ENCODE peak calls at places on chromosomes 16 and 17, in five cellular contexts. S is heart right ventricle, O is SK-N-SH, N is left lung, I is endodermal cell. K is an unnamed sample. For H3K4me1, H3K27me3 and H3K36me3, the result is how much of the 10 kb centered on the place peaks cover.

GRCh38 chr16:88711750-88712340 is 5.5 kb downstream of the CTU2 start:
- DNase-seq in S (no peak), O (no peak), N (no peak), I (no peak), K (no peak)

GRCh38 chr17:2591040-2591640 is 2.3 kb upstream of the PAFAH1B1 start:
- DNase-seq in S (no peak), O (no peak), N (no peak), I (peak), K (no peak)

GRCh38 chr17:63841350-63842172 is 924 bp downstream of the SMARCD2 start:
- DNase-seq in S (peak), O (peak), N (peak), I (peak), K (peak)

GRCh38 chr17:2405247-2405926 is 4.5 kb upstream of the MNT start:
- DNase-seq in S (no peak), O (no peak), N (no peak), I (peak), K (peak)

GRCh38 chr16:74999208-74999682 is 421 bp downstream of the ZNRF1 start:
- DNase-seq in S (peak), O (no peak), N (peak), I (peak), K (peak)

GRCh38 chr17:77745702-77746101 is 212.8 kb upstream of the TNRC6C start:
- DNase-seq in S (no peak), O (no peak), N (no peak), I (no peak), K (no peak)

GRCh38 chr16:9077001-9077809 is 14.2 kb upstream of the HAPSTR1 start:
- DNase-seq in S (no peak), O (peak), N (no peak), I (no peak), K (no peak)

GRCh38 chr17:63476494-63476856 is 386 bp upstream of the ACE start:
- DNase-seq in S (no peak), O (peak), N (no peak), I (peak), K (no peak)

GRCh38 chr16:2159052-2159838 is 3.7 kb downstream of the TRAF7 start:
- DNase-seq in S (peak), O (no peak), N (no peak), I (no peak), K (peak)

GRCh38 chr16:21194771-21195301 is 16.5 kb downstream of the ZP2 start:
- DNase-seq in S (no peak), O (no peak), N (no peak), I (no peak), K (no peak)

GRCh38 chr17:79993390-79994221 is 42.1 kb downstream of the TBC1D16 start:
- DNase-seq in S (peak), O (no peak), N (peak), I (peak), K (peak)

GRCh38 chr17:79997004-79997673 is 38.5 kb downstream of the TBC1D16 start:
- DNase-seq in S (no peak), O (no peak), N (peak), I (no peak), K (no peak)

GRCh38 chr17:79996291-79996690 is 39.4 kb downstream of the TBC1D16 start:
- DNase-seq in S (no peak), O (no peak), N (no peak), I (no peak), K (no peak)

GRCh38 chr17:79994602-79995001 is 41.1 kb downstream of the TBC1D16 start:
- DNase-seq in S (no peak), O (no peak), N (no peak), I (peak), K (no peak)

GRCh38 chr17:79995691-79996090 is 40.0 kb downstream of the TBC1D16 start:
- DNase-seq in S (no peak), O (no peak), N (no peak), I (no peak), K (no peak)
- H3K4me1 ChIP-seq in S (under half), O (under half), N (half or more), I (under half), K (under half)

GRCh38 chr16:82046941-82047340 is 11.9 kb downstream of the HSD17B2 start:
- DNase-seq in S (no peak), O (no peak), N (no peak), I (no peak), K (no peak)
- H3K27me3 ChIP-seq in S (under half), O (under half), N (under half), I (under half), K (under half)

GRCh38 chr17:82333279-82334171 is at the start of gene SECTM1:
- DNase-seq in S (peak), O (peak), N (peak), I (peak), K (peak)

GRCh38 chr17:82330322-82331239 is 3.0 kb downstream of the SECTM1 start:
- DNase-seq in S (peak), O (peak), N (peak), I (no peak), K (peak)

GRCh38 chr17:82329683-82330321 is 3.8 kb downstream of the SECTM1 start:
- DNase-seq in S (no peak), O (no peak), N (peak), I (no peak), K (no peak)

GRCh38 chr17:82332669-82333278 is 792 bp downstream of the SECTM1 start:
- DNase-seq in S (peak), O (peak), N (peak), I (no peak), K (peak)

DNA sequence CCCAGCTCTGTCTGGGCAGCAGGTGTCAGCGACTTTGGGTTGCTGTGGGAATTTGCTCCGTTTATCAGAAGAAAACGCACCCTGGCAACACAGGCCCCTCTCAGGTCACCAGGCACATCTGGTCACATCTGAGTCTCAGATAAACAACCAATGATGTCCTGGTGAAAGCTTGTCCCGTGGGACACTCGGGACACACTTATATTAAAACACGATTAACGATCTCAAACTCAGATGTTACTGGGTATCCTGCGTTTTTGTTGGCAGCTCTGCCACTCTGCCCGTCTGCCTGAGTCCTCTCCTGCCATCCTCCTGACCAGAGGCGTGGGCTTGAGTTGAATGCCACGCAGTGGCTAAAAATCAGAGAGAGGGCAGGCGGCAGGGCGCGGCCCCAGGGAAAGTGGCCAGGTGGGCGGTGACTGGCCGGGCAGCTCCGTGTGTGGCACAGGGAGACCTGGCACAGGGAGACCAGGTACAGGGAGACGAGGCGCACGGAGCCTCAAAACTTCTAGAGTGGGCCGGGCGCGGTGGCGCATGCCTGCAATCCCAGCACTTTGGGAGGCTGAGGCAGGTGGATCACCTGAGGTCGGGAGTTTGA is 2.1 kb downstream of the SECTM1 start:
- DNase-seq in S (peak), O (no peak), N (peak), I (no peak), K (no peak)
- H3K36me3 ChIP-seq in S (under half), O (under half), N (under half), I (under half), K (under half)

DNA sequence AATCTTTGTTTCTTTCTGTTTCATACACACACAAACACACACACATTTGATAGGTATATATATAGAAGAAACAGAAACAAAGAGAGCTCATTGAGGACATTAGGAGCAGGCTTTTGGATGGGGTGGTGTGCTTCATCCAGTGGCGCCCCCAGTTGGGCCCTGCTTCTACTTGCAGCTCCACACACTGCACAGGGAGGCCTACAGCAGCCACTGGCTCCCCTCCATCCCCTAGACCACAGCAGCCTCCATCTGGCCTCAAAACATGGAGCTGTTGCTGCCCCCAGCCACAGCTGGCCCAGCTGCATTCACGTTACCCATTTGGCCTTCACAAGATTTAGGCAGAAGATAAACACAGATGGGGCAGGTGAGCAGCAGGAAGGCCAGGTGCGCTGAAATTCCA is 33.1 kb upstream of the NF1 start:
- DNase-seq in S (no peak), O (no peak), N (no peak), I (peak), K (no peak)
- H3K4me1 ChIP-seq in S (under half), O (under half), N (under half), I (under half), K (under half)

DNA sequence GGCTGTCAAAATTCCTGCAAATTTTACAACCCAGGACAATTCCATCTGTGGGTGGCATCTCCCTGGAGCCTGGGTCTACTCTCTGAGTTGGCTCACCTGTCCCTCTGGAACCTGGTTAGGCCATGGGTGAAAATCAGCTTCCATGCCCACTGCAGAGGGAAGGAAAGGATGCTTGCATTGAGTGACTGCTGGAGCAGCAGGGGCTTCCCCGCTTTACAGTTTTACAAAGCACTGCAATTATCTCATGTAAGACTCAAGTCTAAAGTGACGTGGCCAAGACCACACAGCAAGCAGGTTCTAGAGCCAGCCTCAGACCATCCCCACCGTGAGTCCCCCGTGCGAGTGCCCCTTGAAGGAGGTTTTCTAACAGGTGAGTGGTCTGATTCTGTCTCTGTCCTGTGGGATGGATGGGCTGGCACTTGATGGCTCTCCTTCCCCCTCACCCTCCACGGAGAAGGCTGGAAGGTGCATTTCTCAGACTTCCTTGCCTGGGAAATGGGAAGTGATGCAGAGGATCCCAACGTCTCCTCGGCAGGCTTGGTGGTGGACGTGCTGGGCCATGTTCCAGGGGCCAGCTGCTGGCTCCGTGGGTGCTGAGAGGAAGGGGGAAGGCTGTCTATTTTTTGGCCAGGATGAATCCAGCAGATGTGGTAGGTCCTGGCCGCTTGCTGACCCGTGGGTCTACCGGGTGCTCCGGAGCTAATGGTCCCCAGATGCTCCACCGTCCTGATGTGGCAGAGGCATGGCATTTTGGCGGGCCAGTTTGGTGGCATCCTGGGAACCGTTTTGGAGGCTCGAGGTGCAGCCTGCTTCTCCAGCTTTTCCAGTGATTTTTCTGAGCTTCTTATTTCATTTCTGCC is 26.3 kb upstream of the CBX4 start:
- DNase-seq in S (no peak), O (peak), N (peak), I (peak), K (no peak)
- H3K27me3 ChIP-seq in S (half or more), O (under half), N (under half), I (under half), K (under half)

GRCh38 chr17:29074488-29074887 is 31.5 kb downstream of the PIPOX start:
- DNase-seq in S (peak), O (no peak), N (no peak), I (no peak), K (no peak)

GRCh38 chr17:29073520-29073919 is 30.6 kb downstream of the PIPOX start:
- DNase-seq in S (no peak), O (no peak), N (no peak), I (no peak), K (no peak)

GRCh38 chr17:29070795-29071194 is 27.9 kb downstream of the PIPOX start:
- DNase-seq in S (no peak), O (no peak), N (no peak), I (no peak), K (no peak)

GRCh38 chr17:29071303-29071702 is 28.4 kb downstream of the PIPOX start:
- DNase-seq in S (no peak), O (no peak), N (no peak), I (no peak), K (no peak)

GRCh38 chr17:29073045-29073444 is 30.1 kb downstream of the PIPOX start:
- DNase-seq in S (no peak), O (no peak), N (no peak), I (no peak), K (no peak)
- H3K36me3 ChIP-seq in S (under half), O (under half), N (under half), I (under half), K (under half)

DNA sequence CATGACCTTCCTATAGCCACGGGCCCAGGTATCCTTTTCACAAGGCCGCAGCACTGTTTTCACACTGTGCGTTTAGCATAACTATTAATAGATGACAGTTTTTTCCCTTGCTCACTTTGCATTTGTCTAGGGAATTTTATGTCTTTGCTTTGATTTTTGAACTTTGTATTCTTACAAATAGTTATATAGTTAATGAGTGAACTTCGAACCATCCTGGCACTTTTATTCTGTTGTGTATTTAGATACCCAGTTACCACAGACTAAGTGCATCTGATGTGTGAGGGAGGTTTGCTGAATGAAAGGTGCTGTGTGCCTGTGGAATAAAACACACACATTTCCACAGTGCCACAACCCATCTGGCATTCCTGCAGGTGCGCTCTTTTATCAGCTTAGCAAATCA is 37.4 kb downstream of the USP10 start:
- DNase-seq in S (no peak), O (no peak), N (no peak), I (no peak), K (no peak)
- H3K4me1 ChIP-seq in S (under half), O (under half), N (half or more), I (under half), K (under half)

DNA sequence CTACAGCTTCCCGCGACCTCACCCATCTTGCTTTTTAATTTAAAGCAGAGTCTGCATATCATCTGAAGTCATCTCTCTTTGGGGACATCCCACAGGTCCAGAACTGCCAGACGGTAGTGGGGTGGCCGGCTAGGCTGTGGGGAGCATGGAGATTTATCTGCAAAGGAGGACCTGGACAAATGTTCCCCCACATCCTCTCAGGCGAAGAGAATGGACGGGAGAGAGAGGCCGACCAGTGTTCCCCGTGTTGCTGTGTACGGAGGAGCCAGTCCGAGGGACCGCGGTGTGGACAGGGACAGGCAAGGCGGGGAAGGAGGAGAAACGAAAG is 663 bp upstream of the MT1M start:
- DNase-seq in S (no peak), O (no peak), N (no peak), I (no peak), K (no peak)
- H3K27me3 ChIP-seq in S (under half), O (under half), N (under half), I (half or more), K (under half)